ENCODE peak calls at places on chromosomes 11 and 22, in seven cellular contexts. One of them, this sample, is unnamed.

GRCh38 chr22:42060489-42060888 is 10.1 kb downstream of the NAGA start:
- DNase-seq in aorta: no peak
- DNase-seq in HuH-7.5: no peak
- DNase-seq in NCI-H1436: no peak
- DNase-seq in MM.1S: no peak
- DNase-seq in H54: no peak
- DNase-seq in brain pericyte: no peak
- DNase-seq in this sample: no peak

GRCh38 chr11:569273-569885 is 6.9 kb upstream of the PHRF1 start:
- DNase-seq in aorta: no peak
- DNase-seq in HuH-7.5: peak
- DNase-seq in NCI-H1436: no peak
- DNase-seq in MM.1S: peak
- DNase-seq in H54: no peak
- DNase-seq in brain pericyte: no peak
- DNase-seq in this sample: no peak

GRCh38 chr11:72969894-72970335 is 155.7 kb downstream of the ATG16L2 start:
- DNase-seq in aorta: no peak
- DNase-seq in HuH-7.5: no peak
- DNase-seq in NCI-H1436: no peak
- DNase-seq in MM.1S: peak
- DNase-seq in H54: peak
- DNase-seq in brain pericyte: no peak
- DNase-seq in this sample: no peak

GRCh38 chr11:35944503-35945136 is 758 bp downstream of the LDLRAD3 start:
- DNase-seq in aorta: no peak
- DNase-seq in HuH-7.5: no peak
- DNase-seq in NCI-H1436: no peak
- DNase-seq in MM.1S: no peak
- DNase-seq in H54: no peak
- DNase-seq in brain pericyte: no peak
- DNase-seq in this sample: no peak

GRCh38 chr11:120057595-120058581 is 80.0 kb downstream of the TRIM29 start:
- DNase-seq in aorta: no peak
- DNase-seq in HuH-7.5: no peak
- DNase-seq in NCI-H1436: peak
- DNase-seq in MM.1S: no peak
- DNase-seq in H54: peak
- DNase-seq in brain pericyte: no peak
- DNase-seq in this sample: no peak

GRCh38 chr11:126840201-126840886 is 160.2 kb downstream of the KIRREL3 start:
- DNase-seq in aorta: no peak
- DNase-seq in HuH-7.5: no peak
- DNase-seq in NCI-H1436: no peak
- DNase-seq in MM.1S: no peak
- DNase-seq in H54: no peak
- DNase-seq in brain pericyte: no peak
- DNase-seq in this sample: no peak

GRCh38 chr11:125389339-125390166 is 106.5 kb downstream of the FEZ1 start:
- DNase-seq in aorta: no peak
- DNase-seq in HuH-7.5: no peak
- DNase-seq in NCI-H1436: no peak
- DNase-seq in MM.1S: no peak
- DNase-seq in H54: no peak
- DNase-seq in brain pericyte: no peak
- DNase-seq in this sample: no peak

GRCh38 chr11:6319879-6320410 is 356 bp downstream of the CAVIN3 start:
- DNase-seq in aorta: peak
- DNase-seq in HuH-7.5: no peak
- DNase-seq in NCI-H1436: no peak
- DNase-seq in MM.1S: no peak
- DNase-seq in H54: no peak
- DNase-seq in brain pericyte: no peak
- DNase-seq in this sample: no peak

GRCh38 chr22:50299724-50300619 is 7.5 kb downstream of the PLXNB2 start:
- DNase-seq in aorta: no peak
- DNase-seq in HuH-7.5: peak
- DNase-seq in NCI-H1436: no peak
- DNase-seq in MM.1S: no peak
- DNase-seq in H54: no peak
- DNase-seq in brain pericyte: no peak
- DNase-seq in this sample: no peak

GRCh38 chr11:2143652-2144548 is 4.7 kb upstream of the IGF2 start:
- DNase-seq in aorta: no peak
- DNase-seq in HuH-7.5: no peak
- DNase-seq in NCI-H1436: no peak
- DNase-seq in MM.1S: no peak
- DNase-seq in H54: no peak
- DNase-seq in brain pericyte: no peak
- DNase-seq in this sample: no peak

GRCh38 chr11:57094206-57094940 is 87.4 kb upstream of the LRRC55 start:
- DNase-seq in aorta: no peak
- DNase-seq in HuH-7.5: no peak
- DNase-seq in NCI-H1436: no peak
- DNase-seq in MM.1S: no peak
- DNase-seq in H54: no peak
- DNase-seq in brain pericyte: no peak
- DNase-seq in this sample: no peak

GRCh38 chr11:1360835-1361357 is 28.8 kb upstream of the BRSK2 start:
- DNase-seq in aorta: no peak
- DNase-seq in HuH-7.5: no peak
- DNase-seq in NCI-H1436: no peak
- DNase-seq in MM.1S: no peak
- DNase-seq in H54: no peak
- DNase-seq in brain pericyte: no peak
- DNase-seq in this sample: no peak

GRCh38 chr11:8733847-8734246 is 51.3 kb downstream of the RPL27A start:
- DNase-seq in aorta: no peak
- DNase-seq in HuH-7.5: peak
- DNase-seq in NCI-H1436: no peak
- DNase-seq in MM.1S: no peak
- DNase-seq in H54: no peak
- DNase-seq in brain pericyte: no peak
- DNase-seq in this sample: no peak

GRCh38 chr11:64344721-64345120 is 4.7 kb downstream of the CCDC88B start:
- DNase-seq in aorta: no peak
- DNase-seq in HuH-7.5: no peak
- DNase-seq in NCI-H1436: no peak
- DNase-seq in MM.1S: no peak
- DNase-seq in H54: no peak
- DNase-seq in brain pericyte: no peak
- DNase-seq in this sample: no peak

GRCh38 chr11:113193894-113194293 is 120.5 kb upstream of the TTC12 start:
- DNase-seq in aorta: no peak
- DNase-seq in HuH-7.5: no peak
- DNase-seq in NCI-H1436: no peak
- DNase-seq in MM.1S: no peak
- DNase-seq in H54: no peak
- DNase-seq in brain pericyte: no peak
- DNase-seq in this sample: no peak

GRCh38 chr22:44080936-44081853 is 57.1 kb downstream of the PARVB start:
- DNase-seq in aorta: peak
- DNase-seq in HuH-7.5: peak
- DNase-seq in NCI-H1436: peak
- DNase-seq in MM.1S: peak
- DNase-seq in H54: peak
- DNase-seq in brain pericyte: no peak
- DNase-seq in this sample: peak

This sample was measured in NCI-H2227 treated with DMSO at 0.1 percent for 48 hours.